ENCODE peak calls at places on chromosomes 12 and 14, in six cellular contexts. L is fibroblast of the aortic adventitia, K is fibroblast of mammary gland, O is mucosa of descending colon, X is endodermal cell, A is K562. B is an unnamed sample.
A peak's percentile ranks its signal among the peaks of the same experiment; 100 is the strongest.

GRCh38 chr14:46582826-46583225 is 68.8 kb downstream of the RPL10L start:
- DNase-seq in L (no peak), O (no peak), K (no peak), X (no peak), A (no peak), B (no peak)

GRCh38 chr12:24561882-24562760 is 386.8 kb downstream of the BCAT1 start:
- DNase-seq in K (peak; percentile 60), A (no peak), L (peak; percentile 51), O (peak; percentile 51), X (peak; percentile 94), B (peak; percentile 81)

GRCh38 chr12:915090-915489 is 34.4 kb downstream of the RAD52 start:
- DNase-seq in X (peak; percentile 65), L (no peak), O (no peak), K (no peak), A (no peak), B (no peak)

GRCh38 chr12:52148541-52149181 is 43.2 kb downstream of the KRT80 start:
- DNase-seq in L (no peak), O (peak; percentile 93), K (no peak), A (no peak), X (peak; percentile 85), B (no peak)

GRCh38 chr14:45135181-45135580 is 549 bp upstream of the FANCM start:
- DNase-seq in A (no peak), O (no peak), X (no peak), K (peak; percentile 44), L (peak; percentile 61), B (peak; percentile 60)

GRCh38 chr12:95605875-95606274 is 54.6 kb upstream of the USP44 start:
- DNase-seq in A (no peak), L (peak; percentile 77), X (no peak), K (no peak), O (no peak), B (no peak)

GRCh38 chr14:20427231-20428009 is 8.5 kb downstream of the KLHL33 start:
- DNase-seq in K (peak; percentile 68), O (no peak), L (peak; percentile 59), X (peak; percentile 52), A (peak; percentile 58), B (peak; percentile 69)

GRCh38 chr12:47207829-47208248 is 128.1 kb upstream of the AMIGO2 start:
- DNase-seq in K (no peak), A (no peak), O (no peak), X (no peak), L (no peak), B (no peak)

GRCh38 chr14:102594514-102595175 is 2.2 kb downstream of the RCOR1 start:
- DNase-seq in O (peak; percentile 73), K (peak; percentile 73), L (peak; percentile 70), A (peak; percentile 72), X (peak; percentile 85), B (peak; percentile 74)

GRCh38 chr14:75264036-75264435 is 14.6 kb upstream of the FOS start:
- DNase-seq in O (no peak), L (no peak), X (no peak), A (no peak), K (no peak), B (no peak)

GRCh38 chr14:57816568-57817284 is 49.2 kb downstream of the SLC35F4 start:
- DNase-seq in O (no peak), A (no peak), K (peak; percentile 70), X (no peak), L (peak; percentile 12), B (no peak)

GRCh38 chr12:14065094-14065493 is 83.7 kb upstream of the GRIN2B start:
- DNase-seq in L (no peak), A (no peak), O (no peak), K (no peak), X (no peak), B (no peak)

GRCh38 chr14:68468437-68469207 is 324.2 kb downstream of the ZFP36L1 start:
- DNase-seq in A (no peak), O (no peak), X (no peak), K (peak; percentile 87), L (peak; percentile 63), B (peak; percentile 80)

GRCh38 chr12:45731376-45731775 is 1.9 kb downstream of the ARID2 start:
- DNase-seq in X (no peak), K (no peak), L (no peak), O (no peak), A (no peak), B (no peak)

GRCh38 chr14:93984070-93984469 is 7.7 kb upstream of the ASB2 start:
- DNase-seq in K (no peak), O (no peak), L (peak; percentile 16), A (no peak), X (peak; percentile 72), B (no peak)

GRCh38 chr14:38238881-38239280 is 17.0 kb downstream of the CLEC14A start:
- DNase-seq in K (peak; percentile 22), X (no peak), A (no peak), L (no peak), O (no peak), B (no peak)

GRCh38 chr12:85627584-85627983 is 208.6 kb downstream of the RASSF9 start:
- DNase-seq in K (peak; percentile 80), X (no peak), A (no peak), L (peak; percentile 75), O (no peak), B (peak; percentile 86)

GRCh38 chr14:69880051-69880487 is 853 bp downstream of the SMOC1 start:
- DNase-seq in O (no peak), L (no peak), X (peak; percentile 71), A (no peak), K (peak; percentile 29), B (peak; percentile 49)

GRCh38 chr14:22606380-22606779 is 8.3 kb downstream of the ABHD4 start:
- DNase-seq in O (no peak), K (peak; percentile 36), A (no peak), X (peak; percentile 76), L (no peak), B (no peak)

GRCh38 chr12:14886271-14886670 is 617 bp upstream of the MGP start:
- DNase-seq in O (no peak), X (no peak), L (no peak), A (no peak), K (no peak), B (no peak)

GRCh38 chr14:23544511-23545447 is 6.8 kb downstream of the ZFHX2 start:
- DNase-seq in X (peak; percentile 93), O (peak; percentile 65), L (no peak), K (no peak), A (no peak), B (peak; percentile 23)

GRCh38 chr12:54159140-54159539 is 29.6 kb downstream of the SMUG1 start:
- DNase-seq in X (peak; percentile 98), K (no peak), L (no peak), A (peak; percentile 92), O (peak; percentile 31), B (peak; percentile 3)
- H3K4me3 ChIP-seq in X (no peak overlapping the region), K (no peak overlapping the region), L (no peak overlapping the region), A (no peak overlapping the region), O (no peak overlapping the region), B (no peak overlapping the region)

GRCh38 chr12:62832027-62832426 is 102.9 kb downstream of the PPM1H start:
- DNase-seq in A (no peak), K (no peak), L (no peak), O (no peak), X (no peak), B (no peak)

GRCh38 chr12:62832528-62832927 is 102.4 kb downstream of the PPM1H start:
- DNase-seq in K (no peak), A (no peak), X (no peak), L (no peak), O (no peak), B (no peak)

GRCh38 chr12:62827855-62828254 is 107.1 kb downstream of the PPM1H start:
- DNase-seq in O (no peak), K (no peak), X (peak; percentile 26), L (no peak), A (no peak), B (no peak)

DNA sequence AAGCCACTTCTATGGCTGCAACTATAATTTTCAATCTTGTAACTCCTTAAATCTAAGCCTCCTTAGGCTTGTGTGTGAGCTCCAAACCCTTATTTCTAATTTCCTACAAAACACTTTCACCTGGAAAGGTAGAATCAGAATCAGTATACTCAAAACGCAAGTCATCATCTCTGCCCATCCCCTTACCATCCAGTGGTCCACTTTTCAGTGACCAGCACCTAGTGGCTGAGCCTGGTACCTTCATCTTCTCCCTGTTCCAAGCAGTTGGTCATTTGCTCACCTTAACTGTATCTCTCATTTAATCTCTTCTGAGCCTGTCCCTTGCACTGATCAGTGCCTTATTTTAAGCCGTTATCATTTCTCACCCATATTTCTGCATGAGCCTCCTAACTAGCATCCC is 107.9 kb downstream of the PPM1H start:
- DNase-seq in K (no peak), A (peak; percentile 17), L (no peak), O (no peak), X (peak; percentile 76), B (no peak)
- TF ChIP-seq CTCF in K (peak; percentile 27), A (peak; percentile 38), L (peak; percentile 9), O (no peak), X (peak; percentile 71), B (peak; percentile 34)

GRCh38 chr12:116121453-116121871 is 156.0 kb downstream of the MED13L start:
- DNase-seq in O (no peak), X (no peak), A (no peak), L (peak; percentile 67), K (peak; percentile 46), B (peak; percentile 81)
- H3K4me3 ChIP-seq in O (no peak overlapping the region), X (no peak overlapping the region), A (no peak overlapping the region), L (peak overlapping the region; percentile 39), K (peak overlapping the region; percentile 9), B (peak overlapping the region; percentile 18)

GRCh38 chr14:51242545-51243490 is 2.8 kb downstream of the TMX1 start:
- DNase-seq in O (no peak), A (no peak), L (no peak), X (peak; percentile 74), K (peak; percentile 6), B (no peak)

GRCh38 chr14:51236314-51236713 is 3.7 kb upstream of the TMX1 start:
- DNase-seq in K (peak; percentile 71), A (peak; percentile 29), X (no peak), L (peak; percentile 19), O (no peak), B (peak; percentile 54)

GRCh38 chr14:51244591-51244990 is 4.5 kb downstream of the TMX1 start:
- DNase-seq in K (no peak), O (no peak), L (no peak), X (no peak), A (no peak), B (no peak)

GRCh38 chr14:51240804-51241380 is 845 bp downstream of the TMX1 start:
- DNase-seq in O (no peak), K (no peak), X (no peak), L (no peak), A (no peak), B (no peak)

DNA sequence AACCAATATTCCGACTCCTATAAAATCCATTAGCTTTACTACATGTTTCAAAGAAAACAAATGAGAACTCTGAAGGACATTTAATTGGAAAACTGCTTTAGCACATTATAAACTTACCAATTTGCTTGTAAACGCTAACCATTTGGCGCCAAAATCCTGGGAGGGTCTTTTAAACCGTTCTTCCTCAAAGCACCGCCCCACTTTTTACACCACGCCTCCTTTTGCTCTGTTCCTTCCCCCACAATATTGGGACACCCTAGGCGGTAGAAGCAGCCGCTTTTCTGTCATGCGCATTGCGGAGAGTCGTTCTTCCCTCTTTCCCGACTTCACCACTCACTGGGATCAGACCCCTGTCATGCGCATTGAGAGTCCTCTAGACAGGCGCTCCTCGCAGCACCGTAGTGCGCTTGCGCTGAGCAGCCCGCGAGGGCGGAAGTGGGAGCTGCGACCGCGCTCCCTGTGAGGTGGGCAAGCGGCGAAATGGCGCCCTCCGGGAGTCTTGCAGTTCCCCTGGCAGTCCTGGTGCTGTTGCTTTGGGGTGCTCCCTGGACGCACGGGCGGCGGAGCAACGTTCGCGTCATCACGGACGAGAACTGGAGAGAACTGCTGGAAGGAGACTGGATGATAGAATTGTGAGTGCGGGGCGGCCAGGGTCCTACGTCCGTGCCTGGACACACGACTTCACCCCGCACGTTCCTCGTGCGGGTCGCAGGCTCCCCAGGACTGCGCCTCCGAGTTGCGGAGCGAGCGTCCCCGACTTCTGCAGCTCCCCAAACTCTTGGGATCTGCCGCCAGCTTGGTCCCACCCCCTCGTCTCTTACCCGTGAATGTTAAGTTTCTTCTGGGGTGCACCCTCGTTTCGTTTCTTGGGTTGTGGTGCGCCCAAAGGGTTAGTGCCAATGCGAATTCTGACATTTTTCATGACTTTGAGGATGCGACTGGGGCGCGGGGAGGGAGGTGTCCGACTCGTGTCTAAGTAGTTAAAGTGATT is at the start of gene TMX1:
- DNase-seq in K (peak; percentile 99), O (peak; percentile 95), L (peak; percentile 99), A (peak; percentile 97), X (peak; percentile 99), B (peak; percentile 99)
- TF ChIP-seq CTCF in K (no peak), O (no peak), L (no peak), A (no peak), X (peak; percentile 45), B (peak; percentile 29)